ENCODE peak calls at places on chromosome 11, in five cellular contexts. One of them, this sample, is unnamed.

GRCh38 chr11:134170909-134171281 is 52.9 kb downstream of the NCAPD3 start:
- DNase-seq in esophagus squamous epithelium: no peak
- DNase-seq in tibial nerve: no peak
- DNase-seq in lower leg skin: no peak
- DNase-seq in body of pancreas: no peak
- DNase-seq in this sample: no peak

GRCh38 chr11:1825039-1825740 is 9.6 kb upstream of the SYT8 start:
- DNase-seq in tibial nerve: no peak
- DNase-seq in esophagus squamous epithelium: no peak
- DNase-seq in body of pancreas: peak
- DNase-seq in lower leg skin: peak
- DNase-seq in this sample: no peak

GRCh38 chr11:65429724-65430405 is 7.3 kb downstream of the NEAT1 start:
- DNase-seq in lower leg skin: peak
- DNase-seq in tibial nerve: peak
- DNase-seq in body of pancreas: peak
- DNase-seq in esophagus squamous epithelium: no peak
- DNase-seq in this sample: peak

GRCh38 chr11:128448981-128449713 is 138.2 kb downstream of the ETS1 start:
- DNase-seq in body of pancreas: no peak
- DNase-seq in lower leg skin: no peak
- DNase-seq in esophagus squamous epithelium: no peak
- DNase-seq in tibial nerve: no peak
- DNase-seq in this sample: no peak

GRCh38 chr11:15123849-15124248 is 9.1 kb downstream of the INSC start:
- DNase-seq in lower leg skin: no peak
- DNase-seq in esophagus squamous epithelium: no peak
- DNase-seq in body of pancreas: no peak
- DNase-seq in tibial nerve: no peak
- DNase-seq in this sample: no peak

GRCh38 chr11:43925932-43926505 is 16.4 kb upstream of the C11orf96 start:
- DNase-seq in lower leg skin: no peak
- DNase-seq in tibial nerve: no peak
- DNase-seq in esophagus squamous epithelium: no peak
- DNase-seq in body of pancreas: no peak
- DNase-seq in this sample: no peak

GRCh38 chr11:70270877-70271634 is 566 bp downstream of the PPFIA1 start:
- DNase-seq in esophagus squamous epithelium: no peak
- DNase-seq in lower leg skin: peak
- DNase-seq in body of pancreas: peak
- DNase-seq in tibial nerve: no peak
- DNase-seq in this sample: no peak

GRCh38 chr11:80899381-80899780 is 1458.6 kb upstream of the TENM4 start:
- DNase-seq in body of pancreas: no peak
- DNase-seq in tibial nerve: no peak
- DNase-seq in esophagus squamous epithelium: no peak
- DNase-seq in lower leg skin: no peak
- DNase-seq in this sample: no peak

GRCh38 chr11:131109256-131109655 is 193.0 kb upstream of the SNX19 start:
- DNase-seq in tibial nerve: no peak
- DNase-seq in esophagus squamous epithelium: no peak
- DNase-seq in lower leg skin: no peak
- DNase-seq in body of pancreas: no peak
- DNase-seq in this sample: no peak

GRCh38 chr11:109937968-109938367 is 155.2 kb upstream of the ZC3H12C start:
- DNase-seq in body of pancreas: no peak
- DNase-seq in tibial nerve: no peak
- DNase-seq in lower leg skin: no peak
- DNase-seq in esophagus squamous epithelium: no peak
- DNase-seq in this sample: no peak

GRCh38 chr11:67317365-67318238 is 14.3 kb downstream of the SSH3 start:
- DNase-seq in lower leg skin: peak
- DNase-seq in body of pancreas: peak
- DNase-seq in tibial nerve: peak
- DNase-seq in esophagus squamous epithelium: peak
- DNase-seq in this sample: peak
- TF ChIP-seq POLR2A in lower leg skin: no peak
- TF ChIP-seq POLR2A in body of pancreas: peak
- TF ChIP-seq POLR2A in tibial nerve: peak
- TF ChIP-seq POLR2A in esophagus squamous epithelium: no peak
- TF ChIP-seq POLR2A in this sample: no peak

GRCh38 chr11:111707039-111707690 is 59.0 kb downstream of the PPP2R1B start:
- DNase-seq in esophagus squamous epithelium: no peak
- DNase-seq in body of pancreas: peak
- DNase-seq in tibial nerve: peak
- DNase-seq in lower leg skin: no peak
- DNase-seq in this sample: no peak

GRCh38 chr11:111698852-111699559 is 67.2 kb downstream of the PPP2R1B start:
- DNase-seq in body of pancreas: no peak
- DNase-seq in lower leg skin: no peak
- DNase-seq in esophagus squamous epithelium: no peak
- DNase-seq in tibial nerve: no peak
- DNase-seq in this sample: no peak

GRCh38 chr11:111699579-111700156 is 66.5 kb downstream of the PPP2R1B start:
- DNase-seq in lower leg skin: no peak
- DNase-seq in esophagus squamous epithelium: no peak
- DNase-seq in body of pancreas: no peak
- DNase-seq in tibial nerve: no peak
- DNase-seq in this sample: no peak

GRCh38 chr11:111700186-111700585 is 66.0 kb downstream of the PPP2R1B start:
- DNase-seq in esophagus squamous epithelium: no peak
- DNase-seq in lower leg skin: no peak
- DNase-seq in body of pancreas: no peak
- DNase-seq in tibial nerve: no peak
- DNase-seq in this sample: no peak

GRCh38 chr11:111702623-111703022 is 63.6 kb downstream of the PPP2R1B start:
- DNase-seq in tibial nerve: no peak
- DNase-seq in esophagus squamous epithelium: no peak
- DNase-seq in body of pancreas: peak
- DNase-seq in lower leg skin: no peak
- DNase-seq in this sample: no peak
- TF ChIP-seq POLR2A in tibial nerve: no peak
- TF ChIP-seq POLR2A in esophagus squamous epithelium: no peak
- TF ChIP-seq POLR2A in body of pancreas: peak
- TF ChIP-seq POLR2A in lower leg skin: no peak
- TF ChIP-seq POLR2A in this sample: no peak

DNA sequence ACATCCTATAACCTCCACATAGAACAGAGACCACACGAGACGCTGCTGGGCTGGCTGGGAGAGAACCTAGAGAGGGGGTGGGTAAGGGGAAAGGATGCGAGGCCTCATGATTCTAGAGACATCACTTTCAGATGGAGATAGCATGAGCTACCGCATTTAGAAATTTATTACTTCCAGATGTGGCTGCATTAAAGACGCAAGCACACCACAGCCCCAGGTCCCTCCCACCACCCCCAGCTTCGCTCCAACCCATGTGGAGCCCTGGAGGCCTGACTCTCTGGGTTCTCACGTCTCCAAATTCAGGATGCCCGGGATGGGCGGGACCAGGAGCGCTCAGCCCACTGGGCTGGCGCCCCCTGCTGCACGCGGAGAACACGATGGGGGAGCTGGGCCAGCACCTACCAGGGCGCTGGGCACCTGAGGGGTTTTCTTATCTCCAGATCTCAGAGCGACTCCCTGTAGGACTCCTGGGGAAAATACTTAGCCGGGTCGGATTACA is 13.6 kb downstream of the MRPL21 start:
- DNase-seq in esophagus squamous epithelium: no peak
- DNase-seq in tibial nerve: peak
- DNase-seq in lower leg skin: peak
- DNase-seq in body of pancreas: peak
- DNase-seq in this sample: no peak
- TF ChIP-seq POLR2A in esophagus squamous epithelium: no peak
- TF ChIP-seq POLR2A in tibial nerve: no peak
- TF ChIP-seq POLR2A in lower leg skin: no peak
- TF ChIP-seq POLR2A in body of pancreas: no peak
- TF ChIP-seq POLR2A in this sample: no peak

DNA sequence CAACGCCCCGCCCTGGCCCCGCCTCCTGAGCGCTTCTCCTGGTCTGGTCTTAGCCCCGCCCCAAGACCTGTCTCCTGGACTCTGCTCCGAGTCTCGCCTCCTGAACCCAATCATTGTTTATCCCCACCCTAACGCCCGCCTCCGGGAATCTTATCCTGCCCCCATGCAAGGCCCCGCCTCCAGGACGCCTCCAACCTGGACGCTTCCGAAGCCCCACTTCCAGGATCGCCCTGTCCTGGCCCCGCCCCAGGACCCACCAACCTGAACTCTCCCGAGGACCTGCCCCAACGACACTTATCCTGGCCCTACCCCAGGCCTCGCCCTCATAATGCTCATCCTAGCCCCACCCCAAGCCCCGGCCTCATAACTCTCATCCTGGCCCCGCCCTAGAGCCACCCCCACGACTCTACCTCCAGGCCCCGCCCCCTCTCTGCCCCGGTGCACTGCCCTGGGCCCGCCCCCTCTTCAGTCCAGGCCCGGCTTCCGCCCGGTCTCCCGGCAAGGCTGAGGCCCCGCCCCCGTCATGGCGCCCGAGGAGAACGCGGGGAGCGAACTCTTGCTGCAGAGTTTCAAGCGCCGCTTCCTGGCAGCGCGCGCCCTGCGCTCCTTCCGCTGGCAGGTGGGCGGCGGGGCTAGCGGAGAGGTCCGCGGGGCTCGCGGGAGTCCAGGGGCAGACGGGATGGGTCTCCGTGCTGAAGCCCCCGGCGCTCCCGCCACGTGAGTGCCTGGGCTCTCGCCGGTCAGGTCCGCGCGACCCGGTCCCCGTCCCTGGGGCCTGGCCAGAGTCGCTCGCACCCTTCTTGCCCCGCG is 45.8 kb upstream of the DEFB108B start:
- DNase-seq in tibial nerve: peak
- DNase-seq in body of pancreas: peak
- DNase-seq in lower leg skin: peak
- DNase-seq in esophagus squamous epithelium: peak
- DNase-seq in this sample: peak
- TF ChIP-seq POLR2A in tibial nerve: no peak
- TF ChIP-seq POLR2A in body of pancreas: peak
- TF ChIP-seq POLR2A in lower leg skin: no peak
- TF ChIP-seq POLR2A in esophagus squamous epithelium: no peak
- TF ChIP-seq POLR2A in this sample: no peak

GRCh38 chr11:269146-269890 is 8.9 kb upstream of the NLRP6 start:
- DNase-seq in lower leg skin: peak
- DNase-seq in tibial nerve: peak
- DNase-seq in esophagus squamous epithelium: no peak
- DNase-seq in body of pancreas: no peak
- DNase-seq in this sample: no peak
- TF ChIP-seq POLR2A in lower leg skin: no peak
- TF ChIP-seq POLR2A in tibial nerve: no peak
- TF ChIP-seq POLR2A in esophagus squamous epithelium: no peak
- TF ChIP-seq POLR2A in body of pancreas: peak
- TF ChIP-seq POLR2A in this sample: no peak

This sample was measured in vagina.